ENCODE peak calls at places on chromosomes 16 and 17, in seven cellular contexts. V is IMR-90; S is EL; Y is activated T-helper 1 cell treated with anti-CD3 and anti-CD28 coated beads, Interleukin-2, amount 50 U/mL, for 16 hours; Z is T-helper 1 cell; D is stimulated activated CD4-positive, alpha-beta T cell treated with anti-CD3 and anti-CD28 coated beads, Interleukin-1b, Interleukin-23, amount 100 ng/mL, for 1 hour; C is H9. N is an unnamed sample.

GRCh38 chr16:67269766-67270165 is 9.6 kb upstream of the PLEKHG4 start:
- DNase-seq in D (no peak), C (peak; percentile 49), Y (no peak), Z (no peak), V (no peak), S (peak; percentile 63), N (no peak)

GRCh38 chr16:78058165-78058564 is 35.8 kb downstream of the CLEC3A start:
- DNase-seq in V (no peak), Z (no peak), C (no peak), Y (no peak), D (no peak), S (no peak), N (no peak)

GRCh38 chr17:14515015-14515414 is 214.1 kb downstream of the HS3ST3B1 start:
- DNase-seq in C (no peak), D (no peak), Z (no peak), Y (no peak), S (no peak), V (no peak), N (peak; percentile 3)

GRCh38 chr17:68197091-68197996 is 50.5 kb upstream of the AMZ2 start:
- DNase-seq in V (no peak), C (peak; percentile 73), D (no peak), Y (no peak), Z (no peak), S (no peak), N (peak; percentile 80)

GRCh38 chr16:57646388-57647039 is 18.1 kb downstream of the ADGRG1 start:
- DNase-seq in V (no peak), Y (no peak), C (no peak), Z (no peak), S (no peak), D (no peak), N (no peak)

GRCh38 chr17:59651346-59651745 is 31.7 kb downstream of the CLTC start:
- DNase-seq in Y (no peak), C (no peak), Z (no peak), D (no peak), S (peak; percentile 51), V (peak; percentile 11), N (no peak)

GRCh38 chr17:17089206-17089550 is 46.9 kb downstream of the MPRIP start:
- DNase-seq in Y (no peak), Z (no peak), V (no peak), C (no peak), S (no peak), D (no peak), N (no peak)

GRCh38 chr17:55576237-55576998 is 65.2 kb upstream of the SMIM36 start:
- DNase-seq in C (no peak), Y (no peak), V (peak; percentile 75), S (peak; percentile 73), D (no peak), Z (no peak), N (no peak)

GRCh38 chr17:7445011-7445927 is at the start of gene CHRNB1:
- DNase-seq in D (no peak), S (peak; percentile 56), C (peak; percentile 99), V (peak; percentile 27), Z (no peak), Y (no peak), N (peak; percentile 98)

GRCh38 chr17:40021471-40021961 is 6.3 kb downstream of the CSF3 start:
- DNase-seq in S (peak; percentile 99), V (peak; percentile 61), D (no peak), Y (no peak), C (no peak), Z (no peak), N (peak; percentile 28)

GRCh38 chr16:66519974-66520373 is 29.9 kb downstream of the TK2 start:
- DNase-seq in Y (no peak), S (no peak), V (no peak), D (no peak), C (no peak), Z (no peak), N (no peak)

GRCh38 chr17:68344701-68345136 is 53.4 kb downstream of the ARSG start:
- DNase-seq in Z (peak; percentile 25), V (no peak), D (no peak), C (no peak), S (peak; percentile 33), Y (peak; percentile 35), N (no peak)

GRCh38 chr16:30697264-30698138 is 1.5 kb upstream of the SRCAP start:
- DNase-seq in V (peak; percentile 94), Y (no peak), S (no peak), Z (no peak), C (no peak), D (no peak), N (peak; percentile 96)

GRCh38 chr16:7397901-7398300 is 65.3 kb downstream of the RBFOX1 start:
- DNase-seq in Y (no peak), S (no peak), C (no peak), D (no peak), V (no peak), Z (no peak), N (no peak)

GRCh38 chr16:51971184-51971583 is 575.8 kb downstream of the TOX3 start:
- DNase-seq in V (peak; percentile 52), Z (no peak), D (no peak), Y (no peak), S (peak; percentile 6), C (peak; percentile 44), N (peak; percentile 66)

GRCh38 chr17:65674246-65675045 is 113.0 kb upstream of the AXIN2 start:
- DNase-seq in Z (no peak), Y (no peak), D (no peak), C (no peak), S (no peak), V (no peak), N (no peak)

GRCh38 chr17:42329025-42329976 is 41.0 kb downstream of the STAT5A start:
- DNase-seq in S (peak; percentile 91), C (peak; percentile 95), Y (no peak), V (peak; percentile 83), Z (no peak), D (no peak), N (peak; percentile 85)

GRCh38 chr16:29809850-29810698 is 1.9 kb upstream of the PRRT2 start:
- DNase-seq in D (no peak), S (no peak), C (peak; percentile 49), Z (no peak), Y (no peak), V (no peak), N (peak; percentile 70)

GRCh38 chr17:63774982-63775290 is 966 bp downstream of the DDX42 start:
- DNase-seq in D (no peak), Z (no peak), V (peak; percentile 21), S (peak; percentile 22), C (no peak), Y (no peak), N (no peak)

GRCh38 chr17:44966348-44967025 is 1.6 kb downstream of the C1QL1 start:
- DNase-seq in Y (no peak), D (no peak), C (no peak), S (no peak), V (no peak), Z (no peak), N (peak; percentile 78)

GRCh38 chr17:38418693-38419507 is 9.4 kb upstream of the ARHGAP23 start:
- DNase-seq in Y (no peak), V (no peak), D (no peak), S (no peak), C (peak; percentile 71), Z (no peak), N (peak; percentile 95)

GRCh38 chr17:39400547-39401411 is 647 bp downstream of the FBXL20 start:
- DNase-seq in S (peak; percentile 21), Y (no peak), Z (no peak), C (no peak), D (no peak), V (no peak), N (no peak)

GRCh38 chr16:35150805-35151312 is 1691.4 kb downstream of the TP53TG3F start:
- DNase-seq in D (no peak), S (no peak), Y (no peak), V (no peak), Z (no peak), C (no peak), N (no peak)

GRCh38 chr17:42272162-42272561 is 4.0 kb downstream of the STAT5B start:
- DNase-seq in C (no peak), V (no peak), S (no peak), Y (no peak), D (no peak), Z (no peak), N (no peak)

GRCh38 chr16:79073560-79073959 is 527.0 kb downstream of the MAF start:
- DNase-seq in C (no peak), Y (no peak), Z (no peak), S (no peak), D (no peak), V (no peak), N (no peak)

GRCh38 chr16:57601801-57602478 is 26.5 kb upstream of the ADGRG1 start:
- DNase-seq in S (no peak), Y (no peak), V (no peak), C (no peak), D (no peak), Z (no peak), N (no peak)

GRCh38 chr16:75714661-75715060 is 11.6 kb downstream of the CPHXL start:
- DNase-seq in S (no peak), Z (no peak), V (no peak), Y (no peak), D (no peak), C (no peak), N (no peak)

GRCh38 chr17:57338257-57338919 is 82.1 kb downstream of the MSI2 start:
- DNase-seq in S (no peak), D (no peak), Z (no peak), Y (no peak), V (no peak), C (no peak), N (peak; percentile 48)

GRCh38 chr16:84020353-84020752 is 22.2 kb downstream of the SLC38A8 start:
- DNase-seq in S (no peak), Z (no peak), C (no peak), D (no peak), V (no peak), Y (no peak), N (no peak)

GRCh38 chr17:64780096-64781012 is 118.2 kb upstream of the SMURF2 start:
- DNase-seq in C (peak; percentile 97), D (peak; percentile 48), S (peak; percentile 47), Z (peak; percentile 76), Y (peak; percentile 44), V (no peak), N (peak; percentile 97)

GRCh38 chr17:69857412-69857835 is 217.6 kb upstream of the KCNJ16 start:
- DNase-seq in C (no peak), S (peak; percentile 93), D (no peak), V (peak; percentile 95), Y (no peak), Z (no peak), N (no peak)

GRCh38 chr16:66677179-66677578 is 19.4 kb downstream of the CMTM4 start:
- DNase-seq in Z (no peak), Y (no peak), V (no peak), C (no peak), D (no peak), S (no peak), N (no peak)

GRCh38 chr16:15461376-15461775 is 27.0 kb downstream of the BMERB1 start:
- DNase-seq in D (no peak), Z (no peak), S (no peak), V (no peak), Y (no peak), C (no peak), N (no peak)

GRCh38 chr16:7334801-7335560 is 2.3 kb downstream of the RBFOX1 start:
- DNase-seq in Z (no peak), V (no peak), D (no peak), Y (no peak), S (no peak), C (no peak), N (no peak)